ENCODE peak calls at places on chromosomes 3 and 15, in four cellular contexts. O is lower lobe of right lung, G is astrocyte of the cerebellum, Z is colonic mucosa. S is an unnamed sample.

GRCh38 chr3:128488995-128489859 is 3.8 kb downstream of the GATA2 start:
- DNase-seq in O (no peak), G (no peak), Z (peak), S (no peak)

GRCh38 chr3:102235679-102236078 is 199.1 kb upstream of the ZPLD1 start:
- DNase-seq in G (no peak), Z (no peak), O (no peak), S (no peak)

GRCh38 chr3:169245631-169246030 is 417.9 kb downstream of the MECOM start:
- DNase-seq in O (no peak), Z (no peak), G (no peak), S (no peak)

GRCh38 chr3:109098245-109098644 is 19.7 kb downstream of the MORC1 start:
- DNase-seq in G (no peak), O (no peak), Z (peak), S (no peak)

GRCh38 chr15:43867096-43867495 is 40.3 kb downstream of the WDR76 start:
- DNase-seq in G (no peak), O (no peak), Z (peak), S (no peak)

GRCh38 chr3:8283180-8283579 is 218.4 kb upstream of the LMCD1 start:
- DNase-seq in G (no peak), O (no peak), Z (no peak), S (no peak)

GRCh38 chr3:68889328-68889727 is 43.0 kb downstream of the TAFA4 start:
- DNase-seq in Z (no peak), G (no peak), O (no peak), S (no peak)

GRCh38 chr3:186670148-186670547 is 4.3 kb downstream of the HRG start:
- DNase-seq in G (no peak), O (no peak), Z (no peak), S (no peak)

GRCh38 chr3:188747487-188747886 is 424.3 kb upstream of the TPRG1 start:
- DNase-seq in G (no peak), O (no peak), Z (no peak), S (no peak)

GRCh38 chr15:37101634-37102314 is 1.4 kb upstream of the MEIS2 start:
- DNase-seq in G (no peak), O (peak), Z (peak), S (no peak)

GRCh38 chr3:139100821-139101220 is 56.1 kb upstream of the PRR23C start:
- DNase-seq in G (no peak), O (no peak), Z (no peak), S (no peak)

GRCh38 chr3:141575879-141576743 is 89.3 kb downstream of the RASA2 start:
- DNase-seq in Z (no peak), G (peak), O (no peak), S (no peak)

GRCh38 chr3:141578197-141578596 is 91.4 kb downstream of the RASA2 start:
- DNase-seq in G (no peak), O (no peak), Z (no peak), S (no peak)

DNA sequence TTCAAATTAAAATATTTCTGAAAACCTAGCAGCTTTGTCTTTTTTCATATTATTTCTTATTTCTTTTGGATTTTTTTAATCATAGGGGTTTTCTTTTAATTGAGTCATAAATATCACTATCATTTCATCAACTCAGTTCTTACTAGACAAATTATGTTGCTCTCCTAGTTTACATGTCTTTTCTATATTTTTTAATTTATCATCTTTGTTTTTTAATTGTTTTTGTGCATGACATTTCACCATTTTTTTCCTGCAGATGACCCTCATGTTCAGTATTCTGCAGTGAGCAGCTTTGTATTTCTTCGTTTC is 89.9 kb downstream of the RASA2 start:
- DNase-seq in G (no peak), Z (no peak), O (no peak), S (no peak)
- TF ChIP-seq CTCF in G (no peak), Z (no peak), O (no peak), S (peak)

DNA sequence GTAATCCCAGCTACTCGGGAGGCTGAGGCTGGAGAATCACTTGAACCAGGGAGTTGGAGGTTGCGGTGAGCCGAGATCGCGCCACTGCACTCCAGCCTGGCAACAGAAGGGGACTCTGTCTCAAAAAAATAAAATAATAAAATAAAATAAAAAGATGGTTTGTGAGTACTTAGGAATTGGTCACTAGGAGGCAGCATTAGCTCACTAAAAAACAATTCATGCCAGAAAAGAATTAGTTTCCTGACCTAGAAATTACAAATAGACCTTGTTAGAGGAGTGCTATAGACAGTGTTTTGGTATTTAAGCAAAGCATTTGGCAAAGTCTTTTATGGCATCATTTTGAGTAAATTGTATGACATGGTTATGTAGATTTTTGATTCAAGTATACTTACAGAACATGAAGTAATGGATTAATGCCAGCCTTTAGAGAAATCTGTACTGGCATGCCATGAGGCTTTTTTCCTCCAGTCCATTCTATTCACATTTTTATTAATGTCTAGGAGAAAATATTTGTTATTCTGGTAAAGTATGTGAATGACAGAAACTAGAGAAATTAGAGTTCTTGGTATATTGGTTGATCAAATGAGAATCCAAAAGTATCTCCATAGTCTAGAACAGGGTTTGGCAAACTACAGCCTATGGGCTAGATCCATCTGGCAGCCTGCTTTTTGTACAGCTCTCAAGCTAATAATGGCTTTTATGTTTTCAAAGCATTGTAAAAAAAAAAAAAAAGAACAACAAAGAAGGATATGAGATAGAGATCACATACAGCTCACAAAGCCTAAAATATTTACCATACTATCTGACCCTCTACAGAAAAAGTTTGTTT is 81.6 kb downstream of the LRRC49 start:
- DNase-seq in O (no peak), G (peak), Z (no peak), S (no peak)
- TF ChIP-seq CTCF in O (peak), G (peak), Z (peak), S (peak)

DNA sequence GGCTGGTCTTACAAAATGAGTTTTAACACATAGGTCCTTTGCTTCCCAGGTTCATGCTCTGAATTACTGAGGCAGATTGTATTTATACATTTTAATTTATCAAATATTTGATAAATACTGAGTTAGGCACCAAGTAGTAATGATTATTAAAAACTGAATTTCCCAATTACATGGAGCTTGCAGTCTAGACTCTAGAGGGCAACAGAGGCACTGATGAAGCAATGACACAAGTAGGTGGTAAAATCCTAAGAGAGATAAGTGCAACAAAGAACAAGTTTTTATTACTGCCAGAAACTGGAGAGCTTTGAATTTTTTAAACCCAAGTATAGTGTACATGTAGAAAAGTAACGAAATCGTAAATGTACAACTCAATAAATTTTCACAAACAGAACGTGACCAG is 406.2 kb upstream of the RARB start:
- DNase-seq in O (no peak), Z (no peak), G (peak), S (no peak)
- TF ChIP-seq CTCF in O (peak), Z (no peak), G (peak), S (no peak)

GRCh38 chr3:147120029-147120428 is 286.3 kb downstream of the ZIC4 start:
- DNase-seq in Z (no peak), O (no peak), G (peak), S (no peak)
- TF ChIP-seq CTCF in Z (no peak), O (peak), G (peak), S (no peak)

GRCh38 chr3:72444642-72445223 is 403.5 kb downstream of the SHQ1 start:
- DNase-seq in Z (no peak), G (no peak), O (no peak), S (no peak)

GRCh38 chr3:72448375-72448823 is 399.8 kb downstream of the SHQ1 start:
- DNase-seq in Z (no peak), G (no peak), O (no peak), S (no peak)

GRCh38 chr3:72447059-72447946 is 400.9 kb downstream of the SHQ1 start:
- DNase-seq in Z (peak), O (peak), G (peak), S (peak)

GRCh38 chr3:72445827-72446405 is 402.3 kb downstream of the SHQ1 start:
- DNase-seq in O (no peak), Z (no peak), G (no peak), S (no peak)

DNA sequence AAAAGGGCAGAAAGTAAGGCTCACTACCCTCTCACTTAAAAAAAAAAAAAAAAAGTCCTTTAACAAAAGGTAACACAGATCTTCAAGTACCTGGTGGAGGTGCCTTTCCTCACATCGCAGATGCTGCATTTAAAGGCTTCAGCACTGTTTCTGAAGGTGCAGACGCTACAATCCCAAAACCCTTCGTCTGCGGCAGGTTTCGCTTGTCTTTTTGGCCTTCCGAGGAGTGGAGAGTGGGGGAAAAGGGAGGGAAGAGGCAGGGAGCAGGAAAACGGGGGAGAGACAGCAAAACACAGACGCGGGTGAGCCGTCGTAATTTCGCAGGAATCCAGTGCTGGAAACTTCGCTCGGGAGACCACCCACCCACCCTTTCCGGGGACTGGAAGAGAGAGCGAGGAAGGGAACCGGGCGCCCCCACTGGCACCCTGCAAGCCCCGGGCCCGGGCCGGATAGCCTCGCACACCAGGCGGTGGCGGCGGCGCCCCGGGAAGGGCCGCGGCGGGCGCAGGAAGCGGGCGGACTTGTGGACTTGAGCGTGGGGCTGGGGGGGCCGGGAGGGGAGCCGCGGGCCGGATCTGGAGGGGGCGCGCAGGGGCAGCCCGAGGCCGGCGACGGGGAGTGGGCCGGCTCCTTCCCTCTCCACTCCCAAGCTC is 401.7 kb downstream of the SHQ1 start:
- DNase-seq in G (no peak), O (no peak), Z (no peak), S (no peak)
- TF ChIP-seq CTCF in G (no peak), O (no peak), Z (no peak), S (no peak)

DNA sequence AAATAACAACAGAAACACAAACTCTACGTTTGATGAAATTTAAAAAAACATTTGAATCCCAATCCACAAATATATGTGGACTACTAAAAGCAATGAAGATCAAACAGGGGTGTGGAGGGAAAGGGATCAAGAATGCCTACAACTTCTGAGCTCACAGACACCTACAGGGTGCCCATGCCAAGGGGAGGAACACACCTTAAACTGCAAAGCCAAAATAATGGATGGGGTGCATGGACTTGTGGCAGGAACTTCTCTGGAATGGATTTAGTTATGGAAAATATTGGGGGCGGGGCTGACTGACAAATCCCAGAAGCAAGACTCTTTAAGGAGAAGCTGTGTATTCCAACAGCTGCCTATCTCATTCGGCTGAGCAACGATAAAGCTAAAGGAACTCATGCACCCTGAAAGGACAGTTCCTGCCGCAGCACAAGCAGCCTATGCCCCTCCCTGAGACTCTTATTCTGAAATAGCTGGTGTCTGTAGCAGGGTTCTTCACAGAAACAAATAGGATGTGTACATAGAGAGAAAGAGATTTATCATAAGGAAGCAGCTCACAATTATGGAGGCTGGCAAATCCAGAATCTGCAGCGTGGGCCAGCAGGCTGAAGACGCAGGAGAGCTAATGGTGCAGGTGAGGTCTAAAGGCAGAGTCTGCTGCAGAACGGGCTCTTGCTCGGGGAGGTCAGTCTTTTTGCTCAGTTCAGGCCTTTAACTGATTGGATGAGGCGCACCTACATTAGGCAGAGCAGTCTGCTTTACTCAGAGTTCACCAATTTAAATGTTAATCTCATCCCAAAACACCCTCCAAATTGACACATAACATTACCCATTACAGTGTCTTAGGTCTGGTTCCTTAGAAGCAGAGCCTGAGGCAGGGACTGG is 24.5 kb upstream of the PLA2G4D start:
- DNase-seq in Z (peak), O (no peak), G (no peak), S (no peak)
- TF ChIP-seq CTCF in Z (no peak), O (no peak), G (no peak), S (no peak)

DNA sequence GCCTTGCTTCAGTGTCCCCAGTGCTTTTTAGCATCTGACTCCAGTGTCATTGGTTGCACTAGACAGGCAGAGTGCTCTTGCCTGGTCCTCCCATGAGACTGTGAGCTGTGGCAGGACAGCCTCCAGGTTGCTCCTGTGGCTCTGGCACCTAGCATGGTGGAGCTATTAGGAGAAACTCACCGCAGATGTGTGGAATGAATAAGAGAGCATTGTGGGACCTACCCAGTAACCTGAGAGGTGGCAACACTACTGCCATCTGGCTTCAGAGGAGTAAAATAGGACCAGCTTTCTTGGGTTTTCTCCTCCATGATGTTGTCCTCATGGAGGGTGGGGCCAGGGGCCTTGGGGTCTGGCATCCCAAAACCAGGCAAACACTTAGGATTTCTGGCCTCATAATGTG is 183.6 kb downstream of the EPHB1 start:
- DNase-seq in Z (no peak), O (no peak), G (no peak), S (no peak)
- TF ChIP-seq CTCF in Z (no peak), O (no peak), G (no peak), S (no peak)

GRCh38 chr15:89436560-89437311 is 59.6 kb downstream of the RHCG start:
- DNase-seq in G (no peak), Z (no peak), O (no peak), S (no peak)
- TF ChIP-seq CTCF in G (no peak), Z (no peak), O (no peak), S (no peak)

GRCh38 chr15:48800811-48801460 is 9.9 kb downstream of the CEP152 start:
- DNase-seq in Z (no peak), O (no peak), G (no peak), S (no peak)
- TF ChIP-seq CTCF in Z (peak), O (peak), G (no peak), S (peak)

GRCh38 chr3:30397030-30397429 is 209.4 kb upstream of the TGFBR2 start:
- DNase-seq in O (no peak), Z (no peak), G (no peak), S (no peak)
- TF ChIP-seq CTCF in O (no peak), Z (no peak), G (no peak), S (no peak)